ENCODE peak calls at places on chromosomes 4 and X, in six cellular contexts. K is cerebellar cortex; G is fibroblast of villous mesenchyme; Q is T-helper 17 cell; I is body of pancreas; A is CD4-positive, alpha-beta memory T cell. R is an unnamed sample.

GRCh38 chr4:72567821-72568620 is 1.0 kb downstream of the ADAMTS3 start:
- DNase-seq in G (peak; percentile 68), Q (no peak), A (no peak), I (peak; percentile 58), K (peak; percentile 75), R (peak; percentile 72)

GRCh38 chrX:113512700-113513395 is 672.2 kb upstream of the AMOT start:
- DNase-seq in K (no peak), G (peak; percentile 67), Q (no peak), A (no peak), I (no peak), R (no peak)

GRCh38 chr4:94369046-94369445 is 26.4 kb upstream of the HPGDS start:
- DNase-seq in K (no peak), A (no peak), G (no peak), Q (no peak), I (no peak), R (no peak)

GRCh38 chr4:146407669-146408084 is 114.1 kb downstream of the SLC10A7 start:
- DNase-seq in Q (no peak), A (no peak), I (no peak), G (no peak), K (no peak), R (peak; percentile 25)

GRCh38 chr4:150234246-150234645 is 156.0 kb downstream of the DCLK2 start:
- DNase-seq in A (no peak), G (no peak), Q (no peak), K (no peak), I (no peak), R (no peak)

GRCh38 chr4:8284391-8284790 is 14.8 kb downstream of the HTRA3 start:
- DNase-seq in I (no peak), G (no peak), A (no peak), Q (no peak), K (no peak), R (no peak)

GRCh38 chr4:78592104-78592783 is 40.7 kb downstream of the ANXA3 start:
- DNase-seq in I (no peak), Q (no peak), K (peak; percentile 5), G (no peak), A (no peak), R (peak; percentile 75)

GRCh38 chr4:10743357-10743756 is 58.8 kb upstream of the CLNK start:
- DNase-seq in G (no peak), Q (no peak), K (no peak), A (no peak), I (no peak), R (no peak)

GRCh38 chr4:123398803-123399637 is 2.4 kb downstream of the SPRY1 start:
- DNase-seq in G (peak; percentile 84), K (peak; percentile 52), A (peak; percentile 27), Q (peak; percentile 41), I (peak; percentile 65), R (peak; percentile 18)

GRCh38 chrX:1341531-1342179 is 5.1 kb downstream of the IL3RA start:
- DNase-seq in A (no peak), G (no peak), I (no peak), K (no peak), Q (no peak), R (no peak)

GRCh38 chr4:93828332-93828829 is at the start of gene ATOH1:
- DNase-seq in G (no peak), K (no peak), A (no peak), Q (no peak), I (peak; percentile 12), R (no peak)

GRCh38 chr4:141971854-141972253 is 335.5 kb downstream of the IL15 start:
- DNase-seq in I (no peak), A (no peak), K (no peak), G (no peak), Q (no peak), R (no peak)

GRCh38 chr4:24768604-24769003 is 26.8 kb upstream of the SOD3 start:
- DNase-seq in I (no peak), K (no peak), G (no peak), A (no peak), Q (no peak), R (no peak)

GRCh38 chr4:143481361-143481760 is 32.1 kb upstream of the SMARCA5 start:
- DNase-seq in G (no peak), A (no peak), K (no peak), Q (no peak), I (no peak), R (no peak)

GRCh38 chr4:153514001-153514526 is 47.9 kb downstream of the TMEM131L start:
- DNase-seq in Q (no peak), A (no peak), G (peak; percentile 57), I (no peak), K (no peak), R (no peak)

GRCh38 chrX:84487365-84488353 is 14.6 kb downstream of the HDX start:
- DNase-seq in Q (no peak), I (no peak), G (no peak), K (no peak), A (no peak), R (no peak)

GRCh38 chrX:134374294-134374693 is 85.7 kb upstream of the HPRT1 start:
- DNase-seq in K (peak; percentile 31), G (peak; percentile 14), A (peak; percentile 12), I (no peak), Q (no peak), R (no peak)

GRCh38 chrX:74536142-74537010 is 78.0 kb downstream of the RLIM start:
- DNase-seq in A (peak; percentile 10), G (peak; percentile 74), K (peak; percentile 52), I (peak; percentile 65), Q (no peak), R (peak; percentile 37)

R was measured in K562.